ENCODE peak calls at places on chromosome 22, in eight cellular contexts. One of them, this sample, is unnamed.

GRCh38 chr22:26471522-26471921 is 12.1 kb downstream of the HPS4 start:
- DNase-seq in CD8-positive, alpha-beta T cell: no peak
- DNase-seq in AG08395: peak
- DNase-seq in cardiac septum: no peak
- DNase-seq in activated T-helper 9 cell treated with anti-CD3 and anti-CD28 coated beads, Interleukin-2, amount 50 U/mL, for 16 hours: no peak
- DNase-seq in heart right ventricle: no peak
- DNase-seq in AG10803: peak
- DNase-seq in stimulated activated CD4-positive, alpha-beta T cell treated with anti-CD3 and anti-CD28 coated beads, Interleukin-4, amount 100 ng/mL, for 24 hours: no peak
- DNase-seq in this sample: no peak

GRCh38 chr22:44289429-44290171 is 23.2 kb downstream of the SHISAL1 start:
- DNase-seq in CD8-positive, alpha-beta T cell: no peak
- DNase-seq in AG08395: peak
- DNase-seq in cardiac septum: no peak
- DNase-seq in activated T-helper 9 cell treated with anti-CD3 and anti-CD28 coated beads, Interleukin-2, amount 50 U/mL, for 16 hours: no peak
- DNase-seq in heart right ventricle: no peak
- DNase-seq in AG10803: peak
- DNase-seq in stimulated activated CD4-positive, alpha-beta T cell treated with anti-CD3 and anti-CD28 coated beads, Interleukin-4, amount 100 ng/mL, for 24 hours: no peak
- DNase-seq in this sample: no peak

GRCh38 chr22:26466196-26466595 is 17.4 kb downstream of the HPS4 start:
- DNase-seq in CD8-positive, alpha-beta T cell: no peak
- DNase-seq in AG08395: peak
- DNase-seq in cardiac septum: no peak
- DNase-seq in activated T-helper 9 cell treated with anti-CD3 and anti-CD28 coated beads, Interleukin-2, amount 50 U/mL, for 16 hours: no peak
- DNase-seq in heart right ventricle: no peak
- DNase-seq in AG10803: peak
- DNase-seq in stimulated activated CD4-positive, alpha-beta T cell treated with anti-CD3 and anti-CD28 coated beads, Interleukin-4, amount 100 ng/mL, for 24 hours: no peak
- DNase-seq in this sample: no peak

GRCh38 chr22:23800297-23801237 is 13.8 kb downstream of the SMARCB1 start:
- DNase-seq in CD8-positive, alpha-beta T cell: no peak
- DNase-seq in AG08395: no peak
- DNase-seq in cardiac septum: no peak
- DNase-seq in activated T-helper 9 cell treated with anti-CD3 and anti-CD28 coated beads, Interleukin-2, amount 50 U/mL, for 16 hours: no peak
- DNase-seq in heart right ventricle: no peak
- DNase-seq in AG10803: no peak
- DNase-seq in stimulated activated CD4-positive, alpha-beta T cell treated with anti-CD3 and anti-CD28 coated beads, Interleukin-4, amount 100 ng/mL, for 24 hours: no peak
- DNase-seq in this sample: no peak

GRCh38 chr22:40855104-40855959 is 1.1 kb downstream of the ST13 start:
- DNase-seq in CD8-positive, alpha-beta T cell: no peak
- DNase-seq in AG08395: no peak
- DNase-seq in cardiac septum: no peak
- DNase-seq in activated T-helper 9 cell treated with anti-CD3 and anti-CD28 coated beads, Interleukin-2, amount 50 U/mL, for 16 hours: no peak
- DNase-seq in heart right ventricle: no peak
- DNase-seq in AG10803: peak
- DNase-seq in stimulated activated CD4-positive, alpha-beta T cell treated with anti-CD3 and anti-CD28 coated beads, Interleukin-4, amount 100 ng/mL, for 24 hours: peak
- DNase-seq in this sample: no peak

GRCh38 chr22:47802446-47802845 is 1040.0 kb downstream of the TBC1D22A start:
- DNase-seq in CD8-positive, alpha-beta T cell: no peak
- DNase-seq in AG08395: no peak
- DNase-seq in cardiac septum: no peak
- DNase-seq in activated T-helper 9 cell treated with anti-CD3 and anti-CD28 coated beads, Interleukin-2, amount 50 U/mL, for 16 hours: no peak
- DNase-seq in heart right ventricle: no peak
- DNase-seq in AG10803: no peak
- DNase-seq in stimulated activated CD4-positive, alpha-beta T cell treated with anti-CD3 and anti-CD28 coated beads, Interleukin-4, amount 100 ng/mL, for 24 hours: no peak
- DNase-seq in this sample: no peak

GRCh38 chr22:21701384-21701971 is 34.1 kb downstream of the YPEL1 start:
- DNase-seq in CD8-positive, alpha-beta T cell: no peak
- DNase-seq in AG08395: no peak
- DNase-seq in cardiac septum: no peak
- DNase-seq in activated T-helper 9 cell treated with anti-CD3 and anti-CD28 coated beads, Interleukin-2, amount 50 U/mL, for 16 hours: no peak
- DNase-seq in heart right ventricle: no peak
- DNase-seq in AG10803: no peak
- DNase-seq in stimulated activated CD4-positive, alpha-beta T cell treated with anti-CD3 and anti-CD28 coated beads, Interleukin-4, amount 100 ng/mL, for 24 hours: no peak
- DNase-seq in this sample: no peak

GRCh38 chr22:39966522-39966921 is 6.3 kb downstream of the TMA7B start:
- DNase-seq in CD8-positive, alpha-beta T cell: no peak
- DNase-seq in AG08395: no peak
- DNase-seq in cardiac septum: no peak
- DNase-seq in activated T-helper 9 cell treated with anti-CD3 and anti-CD28 coated beads, Interleukin-2, amount 50 U/mL, for 16 hours: no peak
- DNase-seq in heart right ventricle: no peak
- DNase-seq in AG10803: peak
- DNase-seq in stimulated activated CD4-positive, alpha-beta T cell treated with anti-CD3 and anti-CD28 coated beads, Interleukin-4, amount 100 ng/mL, for 24 hours: no peak
- DNase-seq in this sample: no peak

GRCh38 chr22:39949964-39950737 is 10.0 kb upstream of the TMA7B start:
- DNase-seq in CD8-positive, alpha-beta T cell: no peak
- DNase-seq in AG08395: no peak
- DNase-seq in cardiac septum: no peak
- DNase-seq in activated T-helper 9 cell treated with anti-CD3 and anti-CD28 coated beads, Interleukin-2, amount 50 U/mL, for 16 hours: no peak
- DNase-seq in heart right ventricle: no peak
- DNase-seq in AG10803: no peak
- DNase-seq in stimulated activated CD4-positive, alpha-beta T cell treated with anti-CD3 and anti-CD28 coated beads, Interleukin-4, amount 100 ng/mL, for 24 hours: no peak
- DNase-seq in this sample: no peak

GRCh38 chr22:45127866-45128265 is 35.9 kb upstream of the NUP50 start:
- DNase-seq in CD8-positive, alpha-beta T cell: no peak
- DNase-seq in AG08395: peak
- DNase-seq in cardiac septum: no peak
- DNase-seq in activated T-helper 9 cell treated with anti-CD3 and anti-CD28 coated beads, Interleukin-2, amount 50 U/mL, for 16 hours: no peak
- DNase-seq in heart right ventricle: no peak
- DNase-seq in AG10803: peak
- DNase-seq in stimulated activated CD4-positive, alpha-beta T cell treated with anti-CD3 and anti-CD28 coated beads, Interleukin-4, amount 100 ng/mL, for 24 hours: no peak
- DNase-seq in this sample: no peak

GRCh38 chr22:22907551-22908494 is 20.2 kb downstream of the IGLL5 start:
- DNase-seq in CD8-positive, alpha-beta T cell: no peak
- DNase-seq in AG08395: no peak
- DNase-seq in cardiac septum: no peak
- DNase-seq in activated T-helper 9 cell treated with anti-CD3 and anti-CD28 coated beads, Interleukin-2, amount 50 U/mL, for 16 hours: no peak
- DNase-seq in heart right ventricle: no peak
- DNase-seq in AG10803: no peak
- DNase-seq in stimulated activated CD4-positive, alpha-beta T cell treated with anti-CD3 and anti-CD28 coated beads, Interleukin-4, amount 100 ng/mL, for 24 hours: no peak
- DNase-seq in this sample: no peak

GRCh38 chr22:47034905-47035419 is 272.5 kb downstream of the TBC1D22A start:
- DNase-seq in CD8-positive, alpha-beta T cell: no peak
- DNase-seq in AG08395: no peak
- DNase-seq in cardiac septum: no peak
- DNase-seq in activated T-helper 9 cell treated with anti-CD3 and anti-CD28 coated beads, Interleukin-2, amount 50 U/mL, for 16 hours: no peak
- DNase-seq in heart right ventricle: peak
- DNase-seq in AG10803: no peak
- DNase-seq in stimulated activated CD4-positive, alpha-beta T cell treated with anti-CD3 and anti-CD28 coated beads, Interleukin-4, amount 100 ng/mL, for 24 hours: no peak
- DNase-seq in this sample: no peak

GRCh38 chr22:45771711-45772110 is 100.1 kb downstream of the ATXN10 start:
- DNase-seq in CD8-positive, alpha-beta T cell: no peak
- DNase-seq in AG08395: no peak
- DNase-seq in cardiac septum: no peak
- DNase-seq in activated T-helper 9 cell treated with anti-CD3 and anti-CD28 coated beads, Interleukin-2, amount 50 U/mL, for 16 hours: no peak
- DNase-seq in heart right ventricle: no peak
- DNase-seq in AG10803: no peak
- DNase-seq in stimulated activated CD4-positive, alpha-beta T cell treated with anti-CD3 and anti-CD28 coated beads, Interleukin-4, amount 100 ng/mL, for 24 hours: no peak
- DNase-seq in this sample: no peak

GRCh38 chr22:46693634-46694422 is 44.2 kb downstream of the CERK start:
- DNase-seq in CD8-positive, alpha-beta T cell: no peak
- DNase-seq in AG08395: no peak
- DNase-seq in cardiac septum: no peak
- DNase-seq in activated T-helper 9 cell treated with anti-CD3 and anti-CD28 coated beads, Interleukin-2, amount 50 U/mL, for 16 hours: no peak
- DNase-seq in heart right ventricle: no peak
- DNase-seq in AG10803: no peak
- DNase-seq in stimulated activated CD4-positive, alpha-beta T cell treated with anti-CD3 and anti-CD28 coated beads, Interleukin-4, amount 100 ng/mL, for 24 hours: no peak
- DNase-seq in this sample: no peak

GRCh38 chr22:46057206-46057605 is 80.2 kb upstream of the WNT7B start:
- DNase-seq in CD8-positive, alpha-beta T cell: no peak
- DNase-seq in AG08395: no peak
- DNase-seq in cardiac septum: peak
- DNase-seq in activated T-helper 9 cell treated with anti-CD3 and anti-CD28 coated beads, Interleukin-2, amount 50 U/mL, for 16 hours: no peak
- DNase-seq in heart right ventricle: no peak
- DNase-seq in AG10803: no peak
- DNase-seq in stimulated activated CD4-positive, alpha-beta T cell treated with anti-CD3 and anti-CD28 coated beads, Interleukin-4, amount 100 ng/mL, for 24 hours: no peak
- DNase-seq in this sample: no peak

GRCh38 chr22:37379085-37379484 is 48.2 kb downstream of the ELFN2 start:
- DNase-seq in CD8-positive, alpha-beta T cell: no peak
- DNase-seq in AG08395: no peak
- DNase-seq in cardiac septum: no peak
- DNase-seq in activated T-helper 9 cell treated with anti-CD3 and anti-CD28 coated beads, Interleukin-2, amount 50 U/mL, for 16 hours: no peak
- DNase-seq in heart right ventricle: no peak
- DNase-seq in AG10803: no peak
- DNase-seq in stimulated activated CD4-positive, alpha-beta T cell treated with anti-CD3 and anti-CD28 coated beads, Interleukin-4, amount 100 ng/mL, for 24 hours: no peak
- DNase-seq in this sample: no peak

GRCh38 chr22:32539631-32540449 is 65.2 kb downstream of the FBXO7 start:
- DNase-seq in CD8-positive, alpha-beta T cell: no peak
- DNase-seq in AG08395: no peak
- DNase-seq in cardiac septum: peak
- DNase-seq in activated T-helper 9 cell treated with anti-CD3 and anti-CD28 coated beads, Interleukin-2, amount 50 U/mL, for 16 hours: no peak
- DNase-seq in heart right ventricle: no peak
- DNase-seq in AG10803: no peak
- DNase-seq in stimulated activated CD4-positive, alpha-beta T cell treated with anti-CD3 and anti-CD28 coated beads, Interleukin-4, amount 100 ng/mL, for 24 hours: no peak
- DNase-seq in this sample: no peak

GRCh38 chr22:26798433-26799065 is 141.2 kb downstream of the MIAT start:
- DNase-seq in CD8-positive, alpha-beta T cell: no peak
- DNase-seq in AG08395: no peak
- DNase-seq in cardiac septum: no peak
- DNase-seq in activated T-helper 9 cell treated with anti-CD3 and anti-CD28 coated beads, Interleukin-2, amount 50 U/mL, for 16 hours: no peak
- DNase-seq in heart right ventricle: no peak
- DNase-seq in AG10803: no peak
- DNase-seq in stimulated activated CD4-positive, alpha-beta T cell treated with anti-CD3 and anti-CD28 coated beads, Interleukin-4, amount 100 ng/mL, for 24 hours: no peak
- DNase-seq in this sample: no peak

GRCh38 chr22:39469681-39470461 is 13.1 kb downstream of the MGAT3 start:
- DNase-seq in CD8-positive, alpha-beta T cell: no peak
- DNase-seq in AG08395: no peak
- DNase-seq in cardiac septum: no peak
- DNase-seq in activated T-helper 9 cell treated with anti-CD3 and anti-CD28 coated beads, Interleukin-2, amount 50 U/mL, for 16 hours: no peak
- DNase-seq in heart right ventricle: no peak
- DNase-seq in AG10803: no peak
- DNase-seq in stimulated activated CD4-positive, alpha-beta T cell treated with anti-CD3 and anti-CD28 coated beads, Interleukin-4, amount 100 ng/mL, for 24 hours: no peak
- DNase-seq in this sample: no peak

GRCh38 chr22:17060126-17060525 is 24.7 kb upstream of the IL17RA start:
- DNase-seq in CD8-positive, alpha-beta T cell: no peak
- DNase-seq in AG08395: no peak
- DNase-seq in cardiac septum: no peak
- DNase-seq in activated T-helper 9 cell treated with anti-CD3 and anti-CD28 coated beads, Interleukin-2, amount 50 U/mL, for 16 hours: no peak
- DNase-seq in heart right ventricle: no peak
- DNase-seq in AG10803: no peak
- DNase-seq in stimulated activated CD4-positive, alpha-beta T cell treated with anti-CD3 and anti-CD28 coated beads, Interleukin-4, amount 100 ng/mL, for 24 hours: no peak
- DNase-seq in this sample: no peak

GRCh38 chr22:27110985-27111451 is 453.6 kb downstream of the MIAT start:
- DNase-seq in CD8-positive, alpha-beta T cell: no peak
- DNase-seq in AG08395: peak
- DNase-seq in cardiac septum: no peak
- DNase-seq in activated T-helper 9 cell treated with anti-CD3 and anti-CD28 coated beads, Interleukin-2, amount 50 U/mL, for 16 hours: no peak
- DNase-seq in heart right ventricle: no peak
- DNase-seq in AG10803: peak
- DNase-seq in stimulated activated CD4-positive, alpha-beta T cell treated with anti-CD3 and anti-CD28 coated beads, Interleukin-4, amount 100 ng/mL, for 24 hours: no peak
- DNase-seq in this sample: no peak

GRCh38 chr22:50342651-50343540 is at the start of gene PPP6R2:
- DNase-seq in CD8-positive, alpha-beta T cell: peak
- DNase-seq in AG08395: peak
- DNase-seq in cardiac septum: peak
- DNase-seq in activated T-helper 9 cell treated with anti-CD3 and anti-CD28 coated beads, Interleukin-2, amount 50 U/mL, for 16 hours: peak
- DNase-seq in heart right ventricle: peak
- DNase-seq in AG10803: peak
- DNase-seq in stimulated activated CD4-positive, alpha-beta T cell treated with anti-CD3 and anti-CD28 coated beads, Interleukin-4, amount 100 ng/mL, for 24 hours: peak
- DNase-seq in this sample: no peak

GRCh38 chr22:25972397-25972796 is 196.9 kb upstream of the SEZ6L start:
- DNase-seq in CD8-positive, alpha-beta T cell: no peak
- DNase-seq in AG08395: no peak
- DNase-seq in cardiac septum: no peak
- DNase-seq in activated T-helper 9 cell treated with anti-CD3 and anti-CD28 coated beads, Interleukin-2, amount 50 U/mL, for 16 hours: no peak
- DNase-seq in heart right ventricle: no peak
- DNase-seq in AG10803: no peak
- DNase-seq in stimulated activated CD4-positive, alpha-beta T cell treated with anti-CD3 and anti-CD28 coated beads, Interleukin-4, amount 100 ng/mL, for 24 hours: no peak
- DNase-seq in this sample: no peak